ENCODE peak calls at places on chromosome 20, in four cellular contexts. D, P, S and X are unnamed samples.

GRCh38 chr20:51389543-51389924 is 153.0 kb downstream of the NFATC2 start:
- DNase-seq in D (no peak), P (no peak), S (no peak), X (no peak)

GRCh38 chr20:47314647-47315338 is 41.7 kb downstream of the ZMYND8 start:
- DNase-seq in D (no peak), P (no peak), S (no peak), X (no peak)

GRCh38 chr20:12970372-12970821 is 38.4 kb upstream of the SPTLC3 start:
- DNase-seq in D (peak; percentile 51), P (no peak), S (no peak), X (peak; percentile 21)

GRCh38 chr20:1805161-1805581 is 90.0 kb upstream of the SIRPA start:
- DNase-seq in D (no peak), P (no peak), S (no peak), X (no peak)

GRCh38 chr20:38212806-38213606 is 47.5 kb downstream of the KIAA1755 start:
- DNase-seq in D (no peak), P (no peak), S (peak; percentile 60), X (no peak)

GRCh38 chr20:24542721-24543120 is 73.3 kb downstream of the SYNDIG1 start:
- DNase-seq in D (no peak), P (no peak), S (no peak), X (no peak)

GRCh38 chr20:43721429-43722152 is 5.2 kb downstream of the GTSF1L start:
- DNase-seq in D (no peak), P (no peak), S (peak; percentile 37), X (no peak)

GRCh38 chr20:50759678-50760077 is 28.3 kb downstream of the PARD6B start:
- DNase-seq in D (no peak), P (no peak), S (no peak), X (no peak)

GRCh38 chr20:57831326-57831991 is 121.6 kb upstream of the PMEPA1 start:
- DNase-seq in D (no peak), P (no peak), S (no peak), X (no peak)